ENCODE peak calls at places on chromosomes 6 and 20, in four cellular contexts. E is OCI-LY7, Y is GM23338, R is fibroblast of pulmonary artery. M is an unnamed sample.

GRCh38 chr6:68633654-68634502 is 1.2 kb upstream of the ADGRB3 start:
- DNase-seq in E (no peak), R (no peak), Y (no peak), M (no peak)

GRCh38 chr20:35695245-35695749 is 3.9 kb downstream of the NFS1 start:
- DNase-seq in R (no peak), Y (no peak), E (no peak), M (no peak)

GRCh38 chr6:135877666-135878065 is 26.2 kb downstream of the PDE7B start:
- DNase-seq in Y (no peak), E (no peak), R (no peak), M (no peak)

GRCh38 chr6:31114970-31115849 is 610 bp downstream of the PSORS1C1 start:
- DNase-seq in R (peak), E (no peak), Y (peak), M (no peak)

GRCh38 chr20:7459123-7459522 is 481.1 kb downstream of the HAO1 start:
- DNase-seq in R (peak), Y (no peak), E (no peak), M (no peak)

GRCh38 chr20:49319204-49319809 is 41.5 kb upstream of the ZNFX1 start:
- DNase-seq in E (no peak), R (no peak), Y (peak), M (no peak)

GRCh38 chr6:56618050-56618449 is 24.6 kb downstream of the DST start:
- DNase-seq in Y (peak), E (no peak), R (no peak), M (no peak)

GRCh38 chr6:41894366-41895299 is 542 bp downstream of the USP49 start:
- DNase-seq in Y (peak), E (no peak), R (peak), M (no peak)

GRCh38 chr6:1855890-1856289 is 246.2 kb downstream of the FOXC1 start:
- DNase-seq in E (no peak), Y (no peak), R (no peak), M (no peak)

GRCh38 chr20:57737349-57737748 is 27.5 kb upstream of the PMEPA1 start:
- DNase-seq in Y (no peak), R (no peak), E (no peak), M (no peak)

GRCh38 chr6:12345694-12346058 is 55.5 kb downstream of the EDN1 start:
- DNase-seq in E (no peak), R (peak), Y (no peak), M (no peak)

GRCh38 chr6:147108256-147108910 is 95.8 kb upstream of the STXBP5 start:
- DNase-seq in Y (no peak), E (no peak), R (no peak), M (no peak)

GRCh38 chr20:50799176-50799889 is 4.5 kb downstream of the BCAS4 start:
- DNase-seq in Y (no peak), E (no peak), R (no peak), M (no peak)

GRCh38 chr20:11155156-11155805 is 481.5 kb upstream of the JAG1 start:
- DNase-seq in Y (no peak), R (no peak), E (no peak), M (no peak)

GRCh38 chr6:129031051-129031599 is 148.2 kb downstream of the LAMA2 start:
- DNase-seq in R (peak), Y (no peak), E (no peak), M (no peak)

GRCh38 chr6:7298113-7298512 is 14.9 kb downstream of the SSR1 start:
- DNase-seq in Y (no peak), E (no peak), R (no peak), M (no peak)

GRCh38 chr6:143680157-143680556 is 2.4 kb downstream of the PHACTR2 start:
- DNase-seq in Y (no peak), R (no peak), E (no peak), M (no peak)
- H3K4me3 ChIP-seq in Y (peak), R (peak), E (no peak), M (no peak)

GRCh38 chr20:2242678-2243077 is 53.1 kb upstream of the TGM3 start:
- DNase-seq in R (no peak), E (no peak), Y (no peak), M (no peak)

GRCh38 chr20:2244523-2244922 is 51.3 kb upstream of the TGM3 start:
- DNase-seq in E (no peak), Y (no peak), R (no peak), M (no peak)

GRCh38 chr20:2245637-2246036 is 50.2 kb upstream of the TGM3 start:
- DNase-seq in Y (no peak), R (no peak), E (no peak), M (no peak)

GRCh38 chr20:2246081-2246491 is 49.7 kb upstream of the TGM3 start:
- DNase-seq in Y (peak), E (no peak), R (no peak), M (peak)

GRCh38 chr20:2244993-2245392 is 50.8 kb upstream of the TGM3 start:
- DNase-seq in E (no peak), Y (peak), R (no peak), M (no peak)
- TF ChIP-seq CTCF in E (peak), Y (no peak), R (no peak), M (no peak)

DNA sequence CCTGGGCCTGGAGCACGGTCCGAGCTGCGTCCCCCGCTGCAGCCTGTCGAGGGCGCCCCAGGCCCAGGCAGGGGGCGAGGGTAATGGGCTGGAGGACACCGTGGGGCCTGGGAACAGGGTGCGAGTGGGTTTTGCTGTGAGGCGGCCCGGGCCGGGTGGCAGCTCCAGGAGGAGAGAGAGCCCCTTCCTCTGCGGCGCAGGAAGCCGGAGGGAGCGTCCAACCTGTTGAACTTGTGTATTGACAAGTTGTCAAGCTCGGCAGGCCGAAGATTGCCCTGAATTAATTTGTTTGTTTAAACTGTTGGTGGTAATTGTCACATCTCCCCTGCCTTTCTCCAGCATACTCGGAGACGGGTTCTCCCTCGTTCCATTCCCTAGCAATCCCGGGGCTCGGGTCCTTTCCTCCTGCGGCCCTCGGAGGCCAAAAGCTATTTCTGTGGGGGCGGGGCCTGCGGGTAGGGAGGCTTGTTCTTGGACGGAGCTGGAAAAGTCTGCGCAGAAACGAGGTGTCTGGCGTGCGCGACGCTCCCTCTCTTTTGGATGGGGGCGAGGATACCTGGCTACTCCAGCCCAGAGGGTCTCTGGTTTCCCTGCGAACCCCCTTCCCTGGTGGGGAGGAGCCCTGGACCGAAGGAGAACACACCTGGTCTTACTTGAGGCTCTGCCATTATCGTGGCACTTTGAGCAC is 9.9 kb downstream of the NR2E1 start:
- DNase-seq in R (no peak), Y (peak), E (peak), M (no peak)
- H3K4me3 ChIP-seq in R (no peak), Y (peak), E (no peak), M (no peak)

GRCh38 chr6:131910956-131911355 is 40.2 kb downstream of the CCN2 start:
- DNase-seq in R (no peak), E (no peak), Y (no peak), M (no peak)

GRCh38 chr6:131910219-131910589 is 41.0 kb downstream of the CCN2 start:
- DNase-seq in E (no peak), Y (no peak), R (no peak), M (no peak)

GRCh38 chr6:131911951-131912350 is 39.2 kb downstream of the CCN2 start:
- DNase-seq in Y (no peak), E (no peak), R (no peak), M (no peak)

GRCh38 chr6:131914234-131914633 is 36.9 kb downstream of the CCN2 start:
- DNase-seq in R (no peak), E (no peak), Y (no peak), M (no peak)

DNA sequence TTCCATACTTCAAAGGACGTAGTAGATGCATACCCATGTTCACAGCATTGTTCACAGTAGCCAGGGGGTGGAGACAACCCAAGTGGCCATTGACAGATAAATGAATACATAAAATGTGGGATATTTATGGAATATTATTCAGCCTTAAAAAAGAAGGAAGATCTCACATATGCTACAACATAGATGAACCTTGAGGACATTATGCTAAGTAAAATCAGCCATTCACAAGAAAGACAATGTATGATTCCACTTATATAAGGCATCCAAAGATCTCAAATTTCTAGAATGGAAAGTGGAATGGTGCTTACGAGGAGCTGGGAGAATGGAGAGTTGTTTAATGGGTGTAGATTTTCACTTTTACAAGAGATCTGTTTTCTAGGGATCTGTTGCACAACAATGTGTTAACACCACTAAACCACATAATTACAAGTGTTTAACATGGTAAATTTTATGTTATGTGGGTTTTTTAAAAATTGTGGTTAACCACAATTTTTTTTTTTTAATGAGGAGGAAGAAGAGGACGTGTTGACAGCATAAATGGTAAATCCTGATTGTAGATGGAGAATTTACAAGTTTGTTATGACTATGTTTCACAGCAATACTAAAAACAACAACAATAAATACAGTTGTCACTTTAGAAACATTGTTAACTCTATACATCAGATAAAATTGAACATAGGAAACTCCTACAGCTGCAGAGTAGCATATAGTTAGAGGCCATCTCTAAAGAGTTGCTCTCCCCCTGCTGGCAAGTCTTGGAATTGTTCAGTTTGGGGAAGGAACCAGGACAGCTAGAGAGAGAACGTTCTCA is 41.6 kb downstream of the CCN2 start:
- DNase-seq in E (peak), R (peak), Y (peak), M (peak)
- TF ChIP-seq CTCF in E (peak), R (peak), Y (peak), M (peak)

DNA sequence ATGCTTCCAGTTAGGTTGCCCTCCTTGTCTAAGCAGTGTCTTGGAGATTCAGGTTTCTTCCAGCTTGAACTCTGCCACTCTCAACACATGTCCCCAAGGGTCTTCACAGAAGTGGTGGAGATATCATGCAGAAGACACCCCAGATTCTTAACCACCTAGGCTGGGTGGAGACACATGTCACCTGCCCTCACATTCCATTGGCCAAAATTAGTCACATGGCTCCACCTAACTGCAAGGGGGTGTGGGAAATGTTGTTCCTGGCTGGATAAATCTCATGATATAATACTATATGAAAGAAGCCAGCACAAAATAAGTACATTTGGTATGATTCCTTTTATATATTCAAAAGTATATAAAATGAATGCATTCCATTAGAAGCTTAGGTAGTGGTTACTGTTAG is 52.9 kb upstream of the SNRPB2 start:
- DNase-seq in E (no peak), R (no peak), Y (no peak), M (no peak)
- H3K4me3 ChIP-seq in E (no peak), R (no peak), Y (no peak), M (no peak)

M was measured in lower leg skin.